ENCODE peak calls at places on chromosomes 11 and 22, in four cellular contexts. M, Z, L and O are unnamed samples.

GRCh38 chr22:23219787-23220484 is 39.6 kb downstream of the BCR start:
- DNase-seq in L (no peak), Z (no peak), M (peak), O (no peak)

GRCh38 chr11:65853249-65853979 is 4.6 kb downstream of the CFL1 start:
- DNase-seq in Z (no peak), L (no peak), M (no peak), O (no peak)

GRCh38 chr22:49617866-49618688 is 209.6 kb downstream of the BRD1 start:
- DNase-seq in M (no peak), L (no peak), Z (no peak), O (no peak)

GRCh38 chr11:13321431-13321830 is 43.8 kb downstream of the BMAL1 start:
- DNase-seq in Z (no peak), L (no peak), M (no peak), O (no peak)

GRCh38 chr11:75827562-75827961 is 12.6 kb downstream of the UVRAG start:
- DNase-seq in L (no peak), Z (no peak), M (no peak), O (no peak)

GRCh38 chr11:102727890-102728289 is 3.1 kb upstream of the MMP8 start:
- DNase-seq in Z (no peak), L (peak), M (no peak), O (no peak)

GRCh38 chr22:21593406-21594232 is 26.1 kb downstream of the UBE2L3 start:
- DNase-seq in M (no peak), Z (peak), L (no peak), O (no peak)

GRCh38 chr22:39958009-39958711 is 2.0 kb upstream of the TMA7B start:
- DNase-seq in Z (no peak), L (no peak), M (no peak), O (no peak)

GRCh38 chr11:76637491-76638266 is 32.9 kb downstream of the LRRC32 start:
- DNase-seq in M (no peak), L (no peak), Z (peak), O (no peak)

GRCh38 chr22:49208003-49208402 is 619.7 kb downstream of the BRD1 start:
- DNase-seq in L (no peak), M (no peak), Z (no peak), O (no peak)

GRCh38 chr11:64419818-64420485 is 61.0 kb downstream of the RPS6KA4 start:
- DNase-seq in L (no peak), Z (no peak), M (no peak), O (no peak)

GRCh38 chr11:18011633-18012313 is 1.1 kb downstream of the SERGEF start:
- DNase-seq in L (no peak), Z (no peak), M (no peak), O (no peak)

GRCh38 chr11:110251837-110252236 is 44.6 kb downstream of the RDX start:
- DNase-seq in M (no peak), Z (no peak), L (peak), O (peak)

GRCh38 chr22:41687901-41688364 is 734 bp downstream of the SNU13 start:
- DNase-seq in L (no peak), M (no peak), Z (no peak), O (no peak)

GRCh38 chr11:134055029-134055428 is 13.8 kb upstream of the JAM3 start:
- DNase-seq in M (no peak), Z (no peak), L (no peak), O (no peak)

GRCh38 chr11:111512296-111513239 is at the start of gene BTG4:
- DNase-seq in L (no peak), M (peak), Z (peak), O (no peak)

GRCh38 chr11:73223998-73224730 is 6.1 kb downstream of the P2RY2 start:
- DNase-seq in M (no peak), L (no peak), Z (no peak), O (no peak)

GRCh38 chr11:17076517-17077239 is 789 bp downstream of the RPS13 start:
- DNase-seq in Z (no peak), M (no peak), L (no peak), O (no peak)

GRCh38 chr11:5277807-5278206 is 8.1 kb upstream of the HBE1 start:
- DNase-seq in L (no peak), M (no peak), Z (no peak), O (no peak)

GRCh38 chr11:9962722-9963121 is 298.8 kb downstream of the SWAP70 start:
- DNase-seq in M (no peak), Z (no peak), L (no peak), O (no peak)

GRCh38 chr22:30204742-30205111 is 41.8 kb downstream of the LIF start:
- DNase-seq in M (no peak), L (no peak), Z (no peak), O (no peak)

GRCh38 chr11:3674189-3674588 is 3.0 kb upstream of the CHRNA10 start:
- DNase-seq in Z (no peak), M (no peak), L (peak), O (no peak)

GRCh38 chr11:17985517-17985916 is 27.3 kb downstream of the SERGEF start:
- DNase-seq in L (no peak), Z (no peak), M (no peak), O (peak)

GRCh38 chr11:12139144-12139881 is 28.9 kb downstream of the MICAL2 start:
- DNase-seq in M (no peak), Z (no peak), L (no peak), O (no peak)

GRCh38 chr11:79544324-79544723 is 103.5 kb upstream of the TENM4 start:
- DNase-seq in M (no peak), L (no peak), Z (no peak), O (no peak)

GRCh38 chr22:27978317-27978716 is 59.3 kb upstream of the PITPNB start:
- DNase-seq in L (no peak), Z (no peak), M (no peak), O (no peak)